ENCODE peak calls at places on chromosomes 11 and 22, in four cellular contexts. U is body of pancreas; K is CD8-positive, alpha-beta memory T cell; J is stomach. Y is an unnamed sample.

GRCh38 chr11:86418929-86419328 is 44.2 kb downstream of the CCDC81 start:
- DNase-seq in U (no peak), K (no peak), J (no peak), Y (no peak)

GRCh38 chr11:101912823-101913284 is 2.0 kb upstream of the CEP126 start:
- DNase-seq in U (no peak), K (no peak), J (no peak), Y (no peak)

GRCh38 chr11:89161949-89162348 is 15.7 kb upstream of the TYR start:
- DNase-seq in U (no peak), K (no peak), J (no peak), Y (no peak)

GRCh38 chr11:117823941-117824420 is 563 bp downstream of the FXYD2 start:
- DNase-seq in U (peak; percentile 17), K (no peak), J (no peak), Y (no peak)

GRCh38 chr11:27710536-27710935 is 10.3 kb upstream of the BDNF start:
- DNase-seq in U (no peak), K (no peak), J (no peak), Y (no peak)

GRCh38 chr22:39765029-39765428 is 128.5 kb downstream of the ENTHD1 start:
- DNase-seq in U (no peak), K (no peak), J (no peak), Y (no peak)

GRCh38 chr22:38240734-38241252 is 32.0 kb downstream of the TMEM184B start:
- DNase-seq in U (no peak), K (no peak), J (peak; percentile 71), Y (peak; percentile 50)

GRCh38 chr11:130246719-130247118 is 68.0 kb downstream of the ZBTB44 start:
- DNase-seq in U (no peak), K (no peak), J (no peak), Y (no peak)

GRCh38 chr22:24005201-24005600 is at the start of gene GSTT4:
- DNase-seq in U (no peak), K (no peak), J (peak; percentile 32), Y (no peak)

GRCh38 chr11:79026803-79027445 is 413.9 kb downstream of the TENM4 start:
- DNase-seq in U (no peak), K (no peak), J (no peak), Y (no peak)

GRCh38 chr11:2521081-2521480 is 76.3 kb downstream of the KCNQ1 start:
- DNase-seq in U (peak; percentile 8), K (no peak), J (peak; percentile 24), Y (no peak)

GRCh38 chr22:25027959-25028840 is 75.7 kb downstream of the KIAA1671 start:
- DNase-seq in U (no peak), K (no peak), J (no peak), Y (no peak)

GRCh38 chr22:25318081-25318823 is 98.8 kb downstream of the CRYBB2 start:
- DNase-seq in U (no peak), K (no peak), J (no peak), Y (no peak)

GRCh38 chr11:46381836-46382643 is 571 bp downstream of the MDK start:
- DNase-seq in U (no peak), K (no peak), J (no peak), Y (no peak)

GRCh38 chr22:29739346-29739875 is 19.6 kb downstream of the CABP7 start:
- DNase-seq in U (no peak), K (no peak), J (no peak), Y (no peak)

GRCh38 chr11:1119282-1120146 is 38.2 kb upstream of the MUC5AC start:
- DNase-seq in U (peak; percentile 6), K (no peak), J (peak; percentile 37), Y (no peak)

GRCh38 chr11:126132319-126132718 is 69.7 kb upstream of the CDON start:
- DNase-seq in U (peak; percentile 54), K (no peak), J (peak; percentile 70), Y (no peak)

GRCh38 chr11:79466411-79466810 is 25.6 kb upstream of the TENM4 start:
- DNase-seq in U (no peak), K (no peak), J (no peak), Y (no peak)

GRCh38 chr11:133545199-133545709 is 13.0 kb upstream of the OPCML start:
- DNase-seq in U (no peak), K (no peak), J (no peak), Y (no peak)

GRCh38 chr22:33000342-33001280 is 57.6 kb downstream of the SYN3 start:
- DNase-seq in U (peak; percentile 36), K (no peak), J (peak; percentile 31), Y (peak; percentile 72)

DNA sequence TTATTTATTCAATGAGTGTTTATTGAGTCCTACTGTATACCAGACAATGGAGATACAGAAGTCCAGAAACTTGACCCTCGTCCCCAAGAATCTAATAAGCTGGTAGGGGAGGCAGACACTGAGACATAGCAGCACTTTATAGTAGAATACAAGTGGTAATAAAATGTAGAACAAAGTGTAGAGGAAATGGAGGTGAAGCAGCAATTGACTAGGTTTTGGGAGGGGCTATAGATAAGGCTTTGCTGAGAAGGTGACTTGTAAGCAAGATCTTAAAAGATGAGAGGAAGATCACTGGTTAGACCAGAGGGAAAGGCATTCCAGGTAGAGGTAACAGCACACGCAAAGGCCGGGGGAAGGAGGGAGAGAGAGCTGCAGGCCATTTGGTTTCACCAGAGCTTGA is 57.3 kb downstream of the ZBTB16 start:
- DNase-seq in U (no peak), K (no peak), J (no peak), Y (no peak)
- H3K4me1 ChIP-seq in U (peaks cover 93% of the 10 kb centered on the region), K (no peaks in the 10 kb centered on the region), J (peaks cover 81% of the 10 kb centered on the region), Y (no peaks in the 10 kb centered on the region)

GRCh38 chr22:42959472-42960145 is 55.3 kb downstream of the PACSIN2 start:
- DNase-seq in U (peak; percentile 74), K (no peak), J (peak; percentile 78), Y (no peak)
- H3K4me1 ChIP-seq in U (peaks cover 77% of the 10 kb centered on the region), K (peaks cover 31% of the 10 kb centered on the region), J (peaks cover 78% of the 10 kb centered on the region), Y (peaks cover 12% of the 10 kb centered on the region)

GRCh38 chr22:42301072-42301741 is 30.8 kb upstream of the TCF20 start:
- DNase-seq in U (no peak), K (no peak), J (no peak), Y (no peak)
- H3K4me1 ChIP-seq in U (peaks cover 4% of the 10 kb centered on the region), K (peaks cover 81% of the 10 kb centered on the region), J (peaks cover 46% of the 10 kb centered on the region), Y (peaks cover 29% of the 10 kb centered on the region)

GRCh38 chr11:65859812-65860277 is 388 bp upstream of the MUS81 start:
- DNase-seq in U (no peak), K (no peak), J (no peak), Y (no peak)
- H3K4me1 ChIP-seq in U (peaks cover 51% of the 10 kb centered on the region), K (peaks cover 46% of the 10 kb centered on the region), J (peaks cover 71% of the 10 kb centered on the region), Y (no peaks in the 10 kb centered on the region)

DNA sequence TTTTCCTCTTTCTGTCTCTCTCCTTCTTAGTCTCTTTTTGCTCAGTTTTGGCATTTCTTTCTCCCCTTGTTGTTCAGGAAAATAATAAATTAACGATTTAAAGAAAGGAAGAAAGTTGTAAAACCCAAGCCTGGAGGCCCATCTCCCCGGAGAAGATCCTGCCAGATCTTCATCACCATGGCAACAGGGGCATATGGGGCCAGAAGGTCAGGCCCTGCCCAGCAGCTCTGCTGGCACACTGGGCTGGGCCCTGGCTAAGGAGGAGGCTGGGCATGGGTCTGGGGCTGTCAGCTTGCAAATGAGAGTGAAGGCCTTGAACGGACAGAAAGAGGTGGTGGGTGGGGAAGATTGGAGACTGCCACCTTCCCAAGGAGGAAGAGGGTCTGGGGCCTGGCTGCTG is 2.8 kb downstream of the LRRC10B start:
- DNase-seq in U (no peak), K (no peak), J (no peak), Y (no peak)
- H3K4me1 ChIP-seq in U (peaks cover 21% of the 10 kb centered on the region), K (peaks cover 6% of the 10 kb centered on the region), J (peaks cover 26% of the 10 kb centered on the region), Y (peaks cover 21% of the 10 kb centered on the region)

GRCh38 chr11:68440254-68440653 is 20.3 kb upstream of the PPP6R3 start:
- DNase-seq in U (no peak), K (no peak), J (no peak), Y (no peak)

GRCh38 chr11:68438658-68439259 is 21.8 kb upstream of the PPP6R3 start:
- DNase-seq in U (no peak), K (no peak), J (no peak), Y (no peak)

GRCh38 chr11:68441466-68442230 is 18.9 kb upstream of the PPP6R3 start:
- DNase-seq in U (no peak), K (no peak), J (no peak), Y (no peak)

GRCh38 chr11:68437927-68438657 is 22.5 kb upstream of the PPP6R3 start:
- DNase-seq in U (no peak), K (no peak), J (no peak), Y (no peak)

DNA sequence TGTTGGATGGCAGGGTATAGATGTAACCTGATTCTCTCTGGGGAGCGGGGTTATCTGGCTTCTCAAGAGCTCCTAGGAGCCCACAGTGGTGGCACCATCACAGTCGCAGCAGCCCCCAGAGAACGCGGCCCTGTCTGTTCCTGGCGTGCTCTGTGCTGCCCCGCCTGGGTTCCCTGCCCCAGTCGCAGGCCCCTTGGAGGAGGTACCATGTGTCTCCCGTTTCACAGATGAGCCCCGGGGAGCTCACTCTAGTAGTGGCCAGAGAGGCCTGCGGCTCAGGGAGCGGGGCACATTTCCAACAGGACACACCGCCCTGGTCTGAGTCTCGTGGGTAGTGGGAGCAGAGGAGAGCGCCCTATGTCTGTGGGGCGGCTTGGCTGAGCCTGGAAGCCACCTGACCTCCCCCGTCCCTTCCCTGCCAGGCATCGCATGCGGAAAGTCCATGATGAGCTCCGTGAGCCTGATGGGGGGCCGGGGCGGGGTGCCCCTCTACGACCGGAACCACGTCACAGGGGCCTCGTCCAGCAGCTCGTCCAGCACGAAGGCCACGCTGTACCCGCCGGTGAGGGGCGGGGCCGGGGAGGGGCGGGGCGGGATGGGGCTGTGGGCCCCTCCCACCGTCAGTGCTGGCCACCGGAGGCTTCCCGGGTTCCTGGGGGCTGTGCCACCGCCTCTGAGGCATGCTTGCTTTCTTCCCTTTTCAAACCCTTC is 21.0 kb upstream of the PPP6R3 start:
- DNase-seq in U (no peak), K (no peak), J (no peak), Y (no peak)
- H3K4me1 ChIP-seq in U (no peaks in the 10 kb centered on the region), K (no peaks in the 10 kb centered on the region), J (peaks cover 38% of the 10 kb centered on the region), Y (peaks cover 3% of the 10 kb centered on the region)

DNA sequence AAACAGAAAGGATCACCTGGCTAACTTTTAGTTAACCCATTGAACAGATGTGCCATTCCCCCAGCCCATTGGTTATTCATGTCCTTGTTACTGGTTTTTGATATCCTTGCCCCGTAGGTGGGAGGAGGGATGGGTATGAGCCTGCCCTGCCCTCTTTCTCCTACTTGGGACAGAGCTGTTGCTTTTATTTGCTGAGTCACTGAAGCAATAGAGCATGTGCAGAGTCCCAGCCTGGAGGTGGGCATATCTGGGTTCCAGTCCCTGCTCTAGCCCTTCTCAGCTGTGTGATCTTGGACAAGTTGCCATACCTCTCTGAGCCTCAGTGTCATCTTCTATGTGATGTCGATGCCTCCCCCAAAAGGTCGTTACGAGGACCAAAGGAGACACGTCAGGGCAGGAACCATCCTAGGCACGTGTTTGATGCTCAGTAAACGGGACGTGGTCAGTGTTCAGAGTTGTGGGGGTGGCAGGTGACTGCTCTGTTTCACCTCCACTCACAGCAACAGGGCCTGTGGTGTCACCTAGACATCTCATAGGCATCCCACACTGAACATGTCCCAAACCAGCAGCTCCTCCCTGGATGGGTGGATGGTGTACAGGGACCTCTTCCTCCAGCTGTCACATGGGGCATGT is 61.0 kb downstream of the BMAL1 start:
- DNase-seq in U (no peak), K (no peak), J (no peak), Y (no peak)
- H3K4me1 ChIP-seq in U (peaks cover 42% of the 10 kb centered on the region), K (peaks cover 31% of the 10 kb centered on the region), J (peaks cover 57% of the 10 kb centered on the region), Y (no peaks in the 10 kb centered on the region)